ENCODE peak calls at places on chromosomes 1 and 21, in nine cellular contexts. D is breast epithelium; H is A549; R is psoas muscle; N is CD4-positive, CD25-positive, alpha-beta regulatory T cell; L is heart right ventricle; X is GM23248; S is hepatocyte; U is CD8-positive, alpha-beta T cell. Y is an unnamed sample.

GRCh38 chr1:12078938-12079861 is 16.1 kb downstream of the TNFRSF8 start:
- DNase-seq in H (peak), R (no peak), X (peak), L (peak), S (peak), U (no peak), D (no peak), N (peak), Y (no peak)

GRCh38 chr1:27010226-27010994 is 2.2 kb downstream of the TENT5B start:
- DNase-seq in R (no peak), N (no peak), D (no peak), H (no peak), S (peak), U (no peak), X (no peak), L (no peak), Y (no peak)

GRCh38 chr1:21935891-21936365 is 1.2 kb downstream of the HSPG2 start:
- DNase-seq in N (no peak), U (no peak), L (peak), H (peak), R (no peak), S (peak), X (no peak), D (no peak), Y (no peak)

GRCh38 chr1:245232936-245233335 is 78.2 kb downstream of the KIF26B start:
- DNase-seq in S (no peak), R (no peak), U (no peak), D (no peak), N (no peak), L (no peak), H (no peak), X (peak), Y (no peak)

GRCh38 chr1:2503554-2504223 is 22.7 kb downstream of the PANK4 start:
- DNase-seq in U (no peak), R (no peak), D (no peak), X (no peak), N (no peak), L (no peak), S (no peak), H (no peak), Y (no peak)

GRCh38 chr1:85576642-85577420 is 3.7 kb upstream of the CCN1 start:
- DNase-seq in D (peak), U (no peak), X (peak), H (peak), N (peak), S (peak), L (peak), R (peak), Y (peak)

GRCh38 chr21:31903896-31904295 is 31.1 kb downstream of the HUNK start:
- DNase-seq in U (no peak), N (no peak), D (no peak), X (no peak), R (no peak), L (no peak), S (no peak), H (no peak), Y (no peak)

GRCh38 chr1:71196685-71197084 is 115.8 kb upstream of the ZRANB2 start:
- DNase-seq in D (no peak), L (no peak), H (no peak), X (peak), R (no peak), N (no peak), U (no peak), S (peak), Y (no peak)

GRCh38 chr1:115373305-115373704 is 35.3 kb upstream of the NGF start:
- DNase-seq in N (no peak), L (no peak), H (peak), U (no peak), R (no peak), D (no peak), S (no peak), X (peak), Y (no peak)

GRCh38 chr1:109197163-109198042 is 16.3 kb upstream of the SARS1 start:
- DNase-seq in U (no peak), H (peak), N (no peak), X (peak), L (peak), S (peak), D (no peak), R (no peak), Y (no peak)

GRCh38 chr1:209646558-209646957 is 5.7 kb downstream of the LAMB3 start:
- DNase-seq in U (no peak), H (peak), N (peak), L (no peak), X (peak), S (no peak), D (no peak), R (no peak), Y (no peak)

GRCh38 chr1:225201447-225201846 is 226.4 kb downstream of the LBR start:
- DNase-seq in D (no peak), R (no peak), L (no peak), H (no peak), S (no peak), N (no peak), X (no peak), U (no peak), Y (no peak)

GRCh38 chr1:101004666-101005065 is 20.9 kb downstream of the DPH5 start:
- DNase-seq in D (no peak), S (no peak), U (no peak), X (peak), R (no peak), H (no peak), N (no peak), L (no peak), Y (no peak)

GRCh38 chr1:64896546-64896945 is 69.8 kb downstream of the JAK1 start:
- DNase-seq in S (no peak), N (no peak), D (no peak), U (no peak), L (no peak), H (no peak), X (no peak), R (no peak), Y (no peak)

GRCh38 chr1:64900916-64901315 is 65.4 kb downstream of the JAK1 start:
- DNase-seq in N (no peak), X (no peak), D (no peak), S (no peak), U (no peak), L (no peak), H (no peak), R (no peak), Y (no peak)

GRCh38 chr1:64901663-64902062 is 64.7 kb downstream of the JAK1 start:
- DNase-seq in N (no peak), U (no peak), R (no peak), X (no peak), S (no peak), D (no peak), L (no peak), H (no peak), Y (no peak)

GRCh38 chr1:64895500-64895899 is 70.8 kb downstream of the JAK1 start:
- DNase-seq in D (no peak), H (no peak), S (no peak), R (no peak), U (no peak), L (no peak), N (no peak), X (no peak), Y (no peak)

DNA sequence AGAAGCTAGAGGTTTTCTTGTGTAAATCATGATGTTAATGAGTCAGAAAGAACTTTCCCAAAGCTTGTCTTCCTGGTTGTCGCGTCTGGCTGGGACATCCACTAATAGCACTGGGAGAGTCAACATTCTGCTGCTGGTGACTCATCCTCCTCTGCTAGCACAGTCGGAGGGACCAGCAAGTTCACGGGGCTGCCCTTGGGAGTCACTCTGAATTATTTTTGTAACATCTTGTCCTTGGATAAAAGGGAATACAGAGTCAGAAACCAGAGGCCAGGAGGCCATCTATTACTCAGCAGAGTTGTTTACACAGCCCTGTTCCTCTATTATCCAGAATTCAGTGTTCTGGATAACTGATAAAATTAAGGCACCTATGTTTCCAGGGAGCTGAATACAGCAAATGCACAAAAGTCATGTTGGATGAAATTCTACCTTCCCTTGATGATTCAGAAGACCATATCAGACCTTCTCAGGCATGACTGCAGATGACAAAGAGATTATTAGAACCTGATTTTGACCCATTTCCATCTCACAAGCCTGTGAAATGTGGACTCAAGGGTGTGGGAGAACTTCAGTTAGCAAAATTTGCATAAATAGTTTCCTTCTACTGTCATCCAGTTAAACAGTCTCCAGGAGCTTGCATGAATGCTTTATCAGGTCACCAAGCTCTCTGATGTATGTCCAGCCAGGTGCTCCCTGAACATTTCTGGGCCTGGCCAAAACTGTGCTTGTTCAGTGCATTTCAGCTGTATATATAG is 68.1 kb downstream of the JAK1 start:
- DNase-seq in U (peak), R (peak), L (peak), S (peak), H (peak), X (peak), D (peak), N (no peak), Y (no peak)
- H3K27ac ChIP-seq in U (no peak), R (peak), L (peak), S (peak), H (peak), X (peak), D (peak), N (peak), Y (no peak)

GRCh38 chr1:60865146-60865545 is 217.2 kb upstream of the NFIA start:
- DNase-seq in N (no peak), D (no peak), L (no peak), S (no peak), X (no peak), U (no peak), R (no peak), H (no peak), Y (no peak)

GRCh38 chr1:60869264-60869663 is 213.1 kb upstream of the NFIA start:
- DNase-seq in S (no peak), X (no peak), R (no peak), H (no peak), N (no peak), U (no peak), L (no peak), D (no peak), Y (no peak)

GRCh38 chr1:60866884-60867648 is 215.3 kb upstream of the NFIA start:
- DNase-seq in S (peak), L (no peak), U (no peak), R (no peak), N (no peak), D (no peak), H (peak), X (peak), Y (no peak)

GRCh38 chr1:60867782-60868181 is 214.6 kb upstream of the NFIA start:
- DNase-seq in N (no peak), D (no peak), L (no peak), S (no peak), H (no peak), R (no peak), U (no peak), X (no peak), Y (no peak)

GRCh38 chr1:60866251-60866650 is 216.1 kb upstream of the NFIA start:
- DNase-seq in S (no peak), X (no peak), R (no peak), U (no peak), N (no peak), D (no peak), L (no peak), H (no peak), Y (no peak)
- H3K27ac ChIP-seq in S (peak), X (no peak), R (peak), U (no peak), N (no peak), D (no peak), L (no peak), H (no peak), Y (no peak)

GRCh38 chr1:172268237-172268636 is 152.2 kb upstream of the C1orf105 start:
- DNase-seq in N (no peak), U (no peak), R (no peak), L (no peak), S (no peak), D (no peak), H (no peak), X (peak), Y (no peak)

GRCh38 chr1:172266528-172267174 is 153.8 kb upstream of the C1orf105 start:
- DNase-seq in D (no peak), N (no peak), S (no peak), R (no peak), X (no peak), U (no peak), L (no peak), H (no peak), Y (no peak)

GRCh38 chr1:172270605-172271004 is 149.9 kb upstream of the C1orf105 start:
- DNase-seq in L (no peak), X (peak), N (peak), D (no peak), H (no peak), U (no peak), R (no peak), S (no peak), Y (no peak)

GRCh38 chr1:172269644-172270043 is 150.8 kb upstream of the C1orf105 start:
- DNase-seq in U (no peak), N (peak), L (no peak), D (no peak), R (no peak), X (peak), H (peak), S (peak), Y (no peak)

DNA sequence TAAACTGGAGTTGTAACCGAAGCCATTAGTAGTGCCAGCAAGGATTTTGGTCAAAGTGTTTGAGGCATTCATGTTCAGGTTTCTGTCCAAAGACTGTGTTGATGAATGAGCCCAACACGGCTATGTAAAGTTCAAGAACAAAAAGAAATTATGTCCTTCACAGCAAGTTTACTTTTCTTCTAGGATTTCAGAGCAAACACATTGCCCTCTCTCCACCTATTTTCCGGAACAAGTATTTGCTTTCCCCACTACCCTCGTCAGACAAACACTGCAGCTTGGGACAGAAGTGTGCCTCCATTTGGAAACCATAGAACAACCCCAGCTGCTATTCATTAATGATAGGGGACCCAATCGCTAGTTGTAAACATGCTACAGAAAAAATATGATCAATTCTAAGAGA is 151.4 kb upstream of the C1orf105 start:
- DNase-seq in N (no peak), S (no peak), L (no peak), D (no peak), X (no peak), U (no peak), R (no peak), H (peak), Y (no peak)
- H3K27ac ChIP-seq in N (no peak), S (peak), L (no peak), D (peak), X (peak), U (no peak), R (no peak), H (peak), Y (no peak)

GRCh38 chr1:145886811-145887210 is 1.1 kb upstream of the ANKRD35 start:
- DNase-seq in S (no peak), L (peak), X (no peak), D (no peak), R (no peak), N (no peak), U (no peak), H (no peak), Y (no peak)

GRCh38 chr1:145884675-145885074 is 991 bp downstream of the ANKRD35 start:
- DNase-seq in S (no peak), L (no peak), R (no peak), H (no peak), N (no peak), U (no peak), D (no peak), X (peak), Y (no peak)

GRCh38 chr1:145885738-145886287 is at the start of gene ANKRD35:
- DNase-seq in S (peak), L (peak), U (peak), X (peak), R (peak), N (peak), H (peak), D (peak), Y (peak)

GRCh38 chr1:145887631-145888030 is 2.0 kb upstream of the ANKRD35 start:
- DNase-seq in H (peak), L (no peak), S (no peak), R (no peak), X (no peak), N (no peak), D (no peak), U (no peak), Y (no peak)

GRCh38 chr1:145886390-145886789 is 724 bp upstream of the ANKRD35 start:
- DNase-seq in H (no peak), X (no peak), N (no peak), D (no peak), U (no peak), R (no peak), S (no peak), L (no peak), Y (no peak)
- H3K27ac ChIP-seq in H (peak), X (no peak), N (no peak), D (peak), U (no peak), R (no peak), S (no peak), L (peak), Y (no peak)

GRCh38 chr21:45029968-45030636 is 44.3 kb upstream of the ADARB1 start:
- DNase-seq in S (peak), N (no peak), H (no peak), D (no peak), R (peak), U (no peak), L (no peak), X (no peak), Y (no peak)
- H3K27ac ChIP-seq in S (no peak), N (no peak), H (no peak), D (no peak), R (peak), U (no peak), L (no peak), X (no peak), Y (no peak)

Y was measured in naive thymus-derived CD4-positive, alpha-beta T cell.